ENCODE peak calls at places on chromosomes 6 and 20, in four cellular contexts. One of them, this sample, is unnamed. For H3K27me3 and H3K4me1, the result is how much of the 10 kb centered on the place peaks cover.

GRCh38 chr20:43102394-43102793 is 87.3 kb downstream of the PTPRT start:
- DNase-seq in sigmoid colon: no peak
- DNase-seq in lower lobe of right lung: no peak
- DNase-seq in fibroblast of lung: no peak
- DNase-seq in this sample: no peak

GRCh38 chr20:23884771-23885162 is 5.2 kb upstream of the CST5 start:
- DNase-seq in sigmoid colon: no peak
- DNase-seq in lower lobe of right lung: no peak
- DNase-seq in fibroblast of lung: no peak
- DNase-seq in this sample: no peak

GRCh38 chr20:17442588-17442987 is 88.6 kb downstream of the BFSP1 start:
- DNase-seq in sigmoid colon: no peak
- DNase-seq in lower lobe of right lung: no peak
- DNase-seq in fibroblast of lung: no peak
- DNase-seq in this sample: no peak

GRCh38 chr6:113856011-113856551 is 1.1 kb upstream of the MARCKS start:
- DNase-seq in sigmoid colon: no peak
- DNase-seq in lower lobe of right lung: no peak
- DNase-seq in fibroblast of lung: peak
- DNase-seq in this sample: no peak

GRCh38 chr20:10553326-10553984 is 118.3 kb downstream of the SLX4IP start:
- DNase-seq in sigmoid colon: peak
- DNase-seq in lower lobe of right lung: peak
- DNase-seq in fibroblast of lung: peak
- DNase-seq in this sample: peak

GRCh38 chr6:11769816-11770545 is 8.6 kb downstream of the ADTRP start:
- DNase-seq in sigmoid colon: no peak
- DNase-seq in lower lobe of right lung: no peak
- DNase-seq in fibroblast of lung: no peak
- DNase-seq in this sample: no peak

GRCh38 chr20:63090682-63091571 is 84.2 kb upstream of the BHLHE23 start:
- DNase-seq in sigmoid colon: peak
- DNase-seq in lower lobe of right lung: peak
- DNase-seq in fibroblast of lung: no peak
- DNase-seq in this sample: peak

GRCh38 chr6:19866900-19867627 is 29.9 kb downstream of the ID4 start:
- DNase-seq in sigmoid colon: no peak
- DNase-seq in lower lobe of right lung: no peak
- DNase-seq in fibroblast of lung: peak
- DNase-seq in this sample: no peak

GRCh38 chr6:45548657-45549515 is 171.2 kb upstream of the SUPT3H start:
- DNase-seq in sigmoid colon: no peak
- DNase-seq in lower lobe of right lung: no peak
- DNase-seq in fibroblast of lung: no peak
- DNase-seq in this sample: no peak

GRCh38 chr6:169016758-169017157 is 236.9 kb downstream of the THBS2 start:
- DNase-seq in sigmoid colon: no peak
- DNase-seq in lower lobe of right lung: no peak
- DNase-seq in fibroblast of lung: no peak
- DNase-seq in this sample: no peak

GRCh38 chr20:57615472-57615855 is 4.8 kb downstream of the ZBP1 start:
- DNase-seq in sigmoid colon: no peak
- DNase-seq in lower lobe of right lung: no peak
- DNase-seq in fibroblast of lung: no peak
- DNase-seq in this sample: no peak

GRCh38 chr6:105077592-105078463 is 102.0 kb downstream of the POPDC3 start:
- DNase-seq in sigmoid colon: no peak
- DNase-seq in lower lobe of right lung: no peak
- DNase-seq in fibroblast of lung: peak
- DNase-seq in this sample: no peak

GRCh38 chr6:28567506-28567905 is 41.8 kb downstream of the GPX5 start:
- DNase-seq in sigmoid colon: no peak
- DNase-seq in lower lobe of right lung: no peak
- DNase-seq in fibroblast of lung: no peak
- DNase-seq in this sample: no peak

GRCh38 chr6:106547961-106548453 is 81.3 kb downstream of the RTN4IP1 start:
- DNase-seq in sigmoid colon: no peak
- DNase-seq in lower lobe of right lung: no peak
- DNase-seq in fibroblast of lung: peak
- DNase-seq in this sample: no peak

GRCh38 chr20:38032585-38033329 is 499 bp downstream of the TTI1 start:
- DNase-seq in sigmoid colon: no peak
- DNase-seq in lower lobe of right lung: peak
- DNase-seq in fibroblast of lung: no peak
- DNase-seq in this sample: no peak

GRCh38 chr6:41724638-41725501 is 10.5 kb downstream of the TFEB start:
- DNase-seq in sigmoid colon: no peak
- DNase-seq in lower lobe of right lung: no peak
- DNase-seq in fibroblast of lung: no peak
- DNase-seq in this sample: no peak

GRCh38 chr6:48744948-48745347 is 634.0 kb upstream of the PTCHD4 start:
- DNase-seq in sigmoid colon: no peak
- DNase-seq in lower lobe of right lung: no peak
- DNase-seq in fibroblast of lung: peak
- DNase-seq in this sample: no peak

GRCh38 chr6:17705428-17705777 is 1.3 kb downstream of the NUP153 start:
- DNase-seq in sigmoid colon: peak
- DNase-seq in lower lobe of right lung: no peak
- DNase-seq in fibroblast of lung: peak
- DNase-seq in this sample: no peak

GRCh38 chr6:71446084-71446869 is 157.7 kb downstream of the OGFRL1 start:
- DNase-seq in sigmoid colon: no peak
- DNase-seq in lower lobe of right lung: no peak
- DNase-seq in fibroblast of lung: no peak
- DNase-seq in this sample: no peak

GRCh38 chr6:44080561-44081521 is 46.4 kb downstream of the MRPL14 start:
- DNase-seq in sigmoid colon: no peak
- DNase-seq in lower lobe of right lung: no peak
- DNase-seq in fibroblast of lung: no peak
- DNase-seq in this sample: no peak

GRCh38 chr6:1610497-1611321 is 994 bp downstream of the FOXC1 start:
- DNase-seq in sigmoid colon: peak
- DNase-seq in lower lobe of right lung: no peak
- DNase-seq in fibroblast of lung: peak
- DNase-seq in this sample: no peak

GRCh38 chr20:43955244-43956191 is 40.9 kb downstream of the TOX2 start:
- DNase-seq in sigmoid colon: no peak
- DNase-seq in lower lobe of right lung: no peak
- DNase-seq in fibroblast of lung: peak
- DNase-seq in this sample: no peak

GRCh38 chr6:93679836-93680235 is 260.5 kb upstream of the EPHA7 start:
- DNase-seq in sigmoid colon: no peak
- DNase-seq in lower lobe of right lung: no peak
- DNase-seq in fibroblast of lung: no peak
- DNase-seq in this sample: no peak

GRCh38 chr20:47360207-47360488 is 3.6 kb upstream of the ZMYND8 start:
- DNase-seq in sigmoid colon: peak
- DNase-seq in lower lobe of right lung: no peak
- DNase-seq in fibroblast of lung: peak
- DNase-seq in this sample: no peak

GRCh38 chr20:10280016-10280908 is 61.6 kb downstream of the SNAP25 start:
- DNase-seq in sigmoid colon: no peak
- DNase-seq in lower lobe of right lung: no peak
- DNase-seq in fibroblast of lung: no peak
- DNase-seq in this sample: no peak

DNA sequence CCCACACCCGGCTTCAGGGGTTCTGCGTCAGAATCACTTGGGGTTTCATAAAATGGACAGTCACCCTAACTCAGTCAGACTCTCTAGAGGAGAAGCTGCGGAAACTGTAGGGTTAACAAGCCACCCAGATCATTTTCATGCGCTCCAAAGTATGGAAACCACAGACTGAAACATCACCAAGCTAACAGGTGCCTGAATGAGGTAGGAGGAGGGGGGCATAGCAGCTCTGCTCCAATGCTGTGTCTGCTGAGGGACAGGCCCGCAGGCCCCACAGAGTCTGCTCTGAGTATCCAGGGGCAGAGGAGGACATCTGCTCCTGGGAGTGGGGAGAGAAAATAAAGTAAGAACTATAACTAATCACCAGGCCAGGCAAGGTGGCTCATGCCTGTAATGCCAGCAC is 97.1 kb upstream of the AKAP12 start:
- DNase-seq in sigmoid colon: no peak
- DNase-seq in lower lobe of right lung: no peak
- DNase-seq in fibroblast of lung: no peak
- DNase-seq in this sample: no peak
- H3K27me3 ChIP-seq in sigmoid colon: under half
- H3K27me3 ChIP-seq in lower lobe of right lung: under half
- H3K27me3 ChIP-seq in fibroblast of lung: under half
- H3K27me3 ChIP-seq in this sample: under half

GRCh38 chr20:39822667-39823066 is 860.5 kb downstream of the DHX35 start:
- DNase-seq in sigmoid colon: no peak
- DNase-seq in lower lobe of right lung: no peak
- DNase-seq in fibroblast of lung: peak
- DNase-seq in this sample: no peak
- H3K4me1 ChIP-seq in sigmoid colon: under half
- H3K4me1 ChIP-seq in lower lobe of right lung: under half
- H3K4me1 ChIP-seq in fibroblast of lung: under half
- H3K4me1 ChIP-seq in this sample: under half

DNA sequence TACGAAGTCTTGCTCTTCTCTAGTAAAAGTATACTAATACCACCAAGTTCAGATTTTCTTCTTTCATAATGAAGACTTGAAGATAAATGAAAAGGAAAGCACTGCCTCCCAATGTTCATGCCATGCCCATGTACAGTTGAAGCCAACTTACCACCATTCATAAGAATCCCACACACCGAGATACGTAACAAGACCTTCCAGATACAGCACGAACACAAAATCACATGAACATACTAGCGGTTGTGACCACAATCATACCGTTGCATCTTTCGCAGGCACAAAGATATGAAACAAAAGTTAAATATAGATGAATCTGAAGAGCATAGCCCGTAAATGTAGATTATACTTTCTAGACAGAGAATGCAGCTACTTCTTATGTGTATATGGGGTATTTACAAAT is 412.5 kb downstream of the CBLN4 start:
- DNase-seq in sigmoid colon: no peak
- DNase-seq in lower lobe of right lung: no peak
- DNase-seq in fibroblast of lung: no peak
- DNase-seq in this sample: no peak
- TF ChIP-seq CTCF in sigmoid colon: no peak
- TF ChIP-seq CTCF in lower lobe of right lung: no peak
- TF ChIP-seq CTCF in fibroblast of lung: no peak
- TF ChIP-seq CTCF in this sample: no peak

DNA sequence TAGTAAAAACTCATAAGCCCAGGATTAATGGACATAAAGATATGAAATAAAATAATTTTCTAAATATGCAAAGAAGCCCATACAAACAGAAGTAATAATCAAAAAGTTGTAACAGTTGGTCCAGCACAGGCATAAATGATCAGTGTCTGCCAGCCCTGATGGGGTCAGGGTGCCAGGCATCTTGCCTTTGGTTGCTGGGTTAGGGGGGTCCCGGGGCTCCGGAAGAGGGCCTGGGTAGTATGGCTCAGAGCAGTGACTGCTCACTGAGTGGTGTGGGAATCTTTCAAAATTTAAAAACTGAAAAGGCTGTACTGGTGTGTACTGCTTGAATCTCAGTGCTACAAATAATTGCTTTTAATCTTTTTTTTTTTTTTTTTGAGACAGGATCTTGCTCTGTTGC is 7.7 kb upstream of the QKI start:
- DNase-seq in sigmoid colon: no peak
- DNase-seq in lower lobe of right lung: no peak
- DNase-seq in fibroblast of lung: no peak
- DNase-seq in this sample: no peak
- H3K27me3 ChIP-seq in sigmoid colon: under half
- H3K27me3 ChIP-seq in lower lobe of right lung: under half
- H3K27me3 ChIP-seq in fibroblast of lung: under half
- H3K27me3 ChIP-seq in this sample: under half

DNA sequence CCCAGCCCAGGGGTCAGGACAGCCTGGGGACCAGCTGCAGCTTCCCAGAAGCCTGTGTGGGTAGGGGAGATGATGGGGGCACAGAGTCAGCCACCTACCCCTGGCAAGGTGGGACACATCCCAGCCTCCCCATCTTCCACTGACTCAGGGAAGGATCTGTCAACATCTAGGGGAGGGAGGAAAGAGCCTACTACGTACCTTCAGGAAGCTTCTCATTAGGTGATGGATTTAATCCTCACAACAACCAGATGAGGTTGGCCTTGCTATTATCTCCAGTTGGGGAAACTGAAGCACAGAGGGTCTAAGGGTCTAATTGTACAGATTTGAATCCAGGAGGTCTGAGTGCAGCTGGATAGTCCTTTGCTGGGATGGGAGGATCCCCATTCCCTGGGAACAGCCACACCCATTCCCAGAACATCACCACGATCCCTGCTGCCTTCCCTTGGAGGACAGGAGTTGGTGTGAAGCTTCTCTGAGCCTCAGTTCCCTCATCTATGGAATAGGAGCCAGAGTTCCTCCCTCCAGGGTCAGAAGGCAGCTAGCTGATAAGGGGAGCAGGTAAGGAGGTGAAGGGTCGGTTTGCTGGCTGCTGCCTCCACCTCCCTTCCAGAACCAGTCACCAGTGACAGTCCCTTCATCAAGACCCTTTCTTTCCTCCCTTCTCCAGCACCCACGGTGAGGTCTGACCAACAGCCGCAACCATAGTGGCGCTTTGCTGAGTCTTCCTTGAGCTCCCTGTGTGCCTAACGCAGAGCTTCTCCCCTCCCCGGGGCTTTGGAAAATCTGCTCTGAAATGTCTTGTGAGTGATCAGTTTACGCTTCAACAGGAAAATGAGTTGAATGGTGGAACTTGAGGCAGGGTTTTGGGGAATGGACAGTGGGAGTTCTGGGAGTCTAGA is 56.8 kb downstream of the CEBPB start:
- DNase-seq in sigmoid colon: no peak
- DNase-seq in lower lobe of right lung: no peak
- DNase-seq in fibroblast of lung: no peak
- DNase-seq in this sample: no peak
- H3K4me1 ChIP-seq in sigmoid colon: under half
- H3K4me1 ChIP-seq in lower lobe of right lung: under half
- H3K4me1 ChIP-seq in fibroblast of lung: under half
- H3K4me1 ChIP-seq in this sample: under half

DNA sequence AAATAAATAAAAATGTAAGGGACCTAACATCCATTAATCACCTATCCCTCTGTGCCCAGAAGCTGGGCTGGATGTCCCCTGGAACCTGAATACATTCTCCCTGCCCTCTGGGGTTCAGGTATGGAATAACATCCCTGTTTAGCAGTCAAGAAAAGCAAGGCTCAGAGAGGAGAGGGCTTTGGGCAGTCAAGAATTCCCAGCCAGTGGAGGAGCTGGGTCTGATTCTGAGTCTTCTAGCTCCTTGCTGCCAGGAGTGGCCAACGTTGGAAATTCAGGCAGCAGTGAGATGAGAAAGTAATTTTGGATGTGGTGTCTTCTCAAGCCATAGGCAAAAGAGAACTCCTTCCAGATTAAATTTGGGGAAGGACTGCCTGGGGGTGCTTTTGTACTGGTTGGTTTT is 42.6 kb upstream of the ZNFX1 start:
- DNase-seq in sigmoid colon: no peak
- DNase-seq in lower lobe of right lung: no peak
- DNase-seq in fibroblast of lung: peak
- DNase-seq in this sample: no peak
- TF ChIP-seq CTCF in sigmoid colon: no peak
- TF ChIP-seq CTCF in lower lobe of right lung: peak
- TF ChIP-seq CTCF in fibroblast of lung: peak
- TF ChIP-seq CTCF in this sample: peak

This sample was measured in upper lobe of right lung.